ENCODE peak calls at places on chromosomes 11 and 22, in seven cellular contexts. M is H9, W is iris pigment epithelial cell, O is GM23338, D is amniotic stem cell, A is uterus, R is NCI-H345. L is an unnamed sample.

GRCh38 chr22:30556388-30556787 is 9.8 kb upstream of the SEC14L6 start:
- DNase-seq in M (no peak), R (no peak), W (no peak), A (no peak), D (no peak), O (peak), L (no peak)

GRCh38 chr11:646214-646613 is 9.1 kb downstream of the DRD4 start:
- DNase-seq in D (no peak), O (no peak), R (no peak), A (no peak), M (no peak), W (no peak), L (no peak)

GRCh38 chr11:62352355-62353336 is 15.4 kb downstream of the ASRGL1 start:
- DNase-seq in D (no peak), O (no peak), W (no peak), A (no peak), M (no peak), R (no peak), L (no peak)

GRCh38 chr11:2213384-2213842 is 41.8 kb upstream of the TH start:
- DNase-seq in O (no peak), R (peak), W (no peak), M (peak), A (peak), D (no peak), L (peak)

GRCh38 chr11:36594316-36594989 is at the start of gene IFTAP:
- DNase-seq in O (peak), M (peak), D (peak), W (peak), A (peak), R (peak), L (peak)

GRCh38 chr11:2446590-2447252 is 1.9 kb downstream of the KCNQ1 start:
- DNase-seq in W (no peak), O (no peak), R (no peak), D (no peak), M (no peak), A (no peak), L (no peak)

GRCh38 chr11:123973816-123974215 is 3.8 kb downstream of the OR10S1 start:
- DNase-seq in R (no peak), D (peak), W (peak), O (no peak), A (no peak), M (no peak), L (no peak)

GRCh38 chr11:118996926-118997626 is 862 bp upstream of the CENATAC start:
- DNase-seq in O (peak), R (no peak), A (no peak), M (peak), W (peak), D (no peak), L (peak)

GRCh38 chr22:32764330-32765116 is 37.0 kb upstream of the TIMP3 start:
- DNase-seq in A (peak), D (no peak), O (peak), R (no peak), W (peak), M (no peak), L (peak)

GRCh38 chr22:44192811-44193536 is 12.2 kb downstream of the PARVG start:
- DNase-seq in A (no peak), D (no peak), W (no peak), O (no peak), M (no peak), R (no peak), L (no peak)